ENCODE peak calls at places on chromosomes 11 and 22, in seven cellular contexts. D, U, S, L, C, N and Z are unnamed samples.

GRCh38 chr11:45245237-45246045 is 40.7 kb downstream of the SYT13 start:
- DNase-seq in S (no peak), D (no peak), L (no peak), N (no peak), C (no peak), U (no peak), Z (no peak)

GRCh38 chr11:64100345-64100744 is 64.6 kb downstream of the FLRT1 start:
- DNase-seq in L (no peak), U (no peak), N (no peak), D (no peak), C (peak), S (no peak), Z (no peak)

GRCh38 chr11:61574611-61575010 is 6.3 kb downstream of the SYT7 start:
- DNase-seq in S (no peak), C (no peak), D (no peak), L (no peak), N (no peak), U (no peak), Z (no peak)

GRCh38 chr11:44944181-44944852 is 6.4 kb downstream of the TP53I11 start:
- DNase-seq in D (no peak), N (peak), S (no peak), L (no peak), U (no peak), C (no peak), Z (no peak)

GRCh38 chr11:65493367-65494176 is 5.3 kb upstream of the MALAT1 start:
- DNase-seq in D (peak), L (peak), C (no peak), S (peak), U (peak), N (peak), Z (peak)

GRCh38 chr11:66915866-66916265 is 42.3 kb downstream of the PC start:
- DNase-seq in U (no peak), C (no peak), D (no peak), N (no peak), L (peak), S (no peak), Z (no peak)

GRCh38 chr22:44218071-44218470 is 37.3 kb downstream of the PARVG start:
- DNase-seq in C (no peak), N (no peak), S (no peak), D (no peak), U (no peak), L (no peak), Z (no peak)

GRCh38 chr11:36492724-36493304 is 17.3 kb downstream of the TRAF6 start:
- DNase-seq in C (peak), S (peak), N (no peak), U (no peak), L (peak), D (no peak), Z (peak)

GRCh38 chr11:15148181-15148580 is 33.5 kb downstream of the INSC start:
- DNase-seq in L (peak), C (no peak), S (peak), U (no peak), D (peak), N (no peak), Z (no peak)

GRCh38 chr11:121334973-121335711 is 42.6 kb downstream of the SC5D start:
- DNase-seq in D (no peak), U (no peak), N (no peak), C (peak), L (no peak), S (peak), Z (peak)

GRCh38 chr11:125944350-125945010 is 1.4 kb upstream of the VSIG10L2 start:
- DNase-seq in N (no peak), L (no peak), D (no peak), C (no peak), S (no peak), U (no peak), Z (no peak)

GRCh38 chr11:78715639-78716311 is 141.1 kb upstream of the NARS2 start:
- DNase-seq in U (peak), D (peak), N (no peak), C (peak), L (peak), S (peak), Z (peak)

GRCh38 chr11:115334932-115335788 is 169.1 kb downstream of the CADM1 start:
- DNase-seq in N (no peak), L (peak), D (no peak), S (peak), C (peak), U (no peak), Z (peak)

GRCh38 chr11:115502636-115503082 is 1.6 kb downstream of the CADM1 start:
- DNase-seq in D (no peak), L (no peak), U (no peak), S (peak), N (peak), C (no peak), Z (no peak)

GRCh38 chr11:73218106-73218829 is at the start of gene P2RY2:
- DNase-seq in U (peak), D (no peak), C (no peak), N (peak), L (no peak), S (peak), Z (peak)

GRCh38 chr11:17743026-17743807 is 8.6 kb downstream of the KCNC1 start:
- DNase-seq in S (no peak), C (no peak), U (no peak), L (no peak), N (peak), D (no peak), Z (no peak)

GRCh38 chr22:22037740-22038139 is 55.2 kb upstream of the TOP3B start:
- DNase-seq in D (no peak), S (peak), U (no peak), N (no peak), C (no peak), L (peak), Z (peak)

GRCh38 chr11:93474122-93474521 is 69.1 kb downstream of the SMCO4 start:
- DNase-seq in L (no peak), S (no peak), D (no peak), C (no peak), U (no peak), N (no peak), Z (no peak)

GRCh38 chr22:42922374-42923177 is 65.5 kb upstream of the ARFGAP3 start:
- DNase-seq in L (no peak), C (no peak), N (no peak), S (no peak), D (no peak), U (no peak), Z (no peak)

GRCh38 chr11:66619080-66619554 is 2.7 kb downstream of the RBM14 start:
- DNase-seq in N (no peak), S (peak), C (no peak), U (no peak), L (peak), D (no peak), Z (peak)

GRCh38 chr11:42066113-42066512 is 606.7 kb upstream of the LRRC4C start:
- DNase-seq in U (peak), C (no peak), D (no peak), N (peak), S (peak), L (no peak), Z (no peak)

GRCh38 chr22:29768052-29768680 is 997 bp downstream of the UQCR10 start:
- DNase-seq in C (no peak), D (no peak), L (no peak), S (peak), U (no peak), N (no peak), Z (peak)

GRCh38 chr11:66641834-66642233 is 3.3 kb downstream of the RBM4 start:
- DNase-seq in L (no peak), U (no peak), S (peak), N (no peak), D (no peak), C (no peak), Z (no peak)

GRCh38 chr22:22619765-22620414 is 24.5 kb upstream of the GGTLC2 start:
- DNase-seq in D (no peak), N (no peak), C (no peak), U (no peak), L (no peak), S (no peak), Z (no peak)

GRCh38 chr11:122922893-122923292 is 40.3 kb downstream of the JHY start:
- DNase-seq in S (no peak), C (no peak), L (no peak), D (no peak), N (no peak), U (no peak), Z (no peak)

GRCh38 chr11:119741369-119742262 is 12.6 kb upstream of the NECTIN1 start:
- DNase-seq in C (peak), L (no peak), D (no peak), S (peak), N (peak), U (peak), Z (no peak)

GRCh38 chr11:697028-697491 is 1.4 kb downstream of the TMEM80 start:
- DNase-seq in U (no peak), L (peak), N (no peak), S (peak), D (peak), C (peak), Z (peak)

GRCh38 chr11:118311518-118311917 is 7.0 kb downstream of the CD3E start:
- DNase-seq in N (no peak), D (no peak), U (no peak), S (no peak), C (peak), L (no peak), Z (no peak)

GRCh38 chr22:45997077-45997774 is 20.3 kb upstream of the WNT7B start:
- DNase-seq in S (peak), D (peak), U (peak), N (peak), C (peak), L (peak), Z (peak)

GRCh38 chr22:19868333-19868732 is 13.7 kb upstream of the GNB1L start:
- DNase-seq in N (peak), U (no peak), D (no peak), S (no peak), C (no peak), L (no peak), Z (no peak)

GRCh38 chr11:107590460-107591097 is 368 bp upstream of the ELMOD1 start:
- DNase-seq in U (no peak), L (no peak), D (no peak), C (no peak), N (no peak), S (peak), Z (peak)

GRCh38 chr11:107591098-107591445 is at the start of gene ELMOD1:
- DNase-seq in U (peak), D (no peak), S (peak), C (no peak), N (peak), L (peak), Z (peak)

GRCh38 chr11:107592813-107593212 is 1.9 kb downstream of the ELMOD1 start:
- DNase-seq in L (peak), N (no peak), C (no peak), S (peak), D (no peak), U (no peak), Z (no peak)

GRCh38 chr11:107591446-107592236 is 694 bp downstream of the ELMOD1 start:
- DNase-seq in N (peak), L (peak), U (peak), S (peak), D (no peak), C (no peak), Z (no peak)

DNA sequence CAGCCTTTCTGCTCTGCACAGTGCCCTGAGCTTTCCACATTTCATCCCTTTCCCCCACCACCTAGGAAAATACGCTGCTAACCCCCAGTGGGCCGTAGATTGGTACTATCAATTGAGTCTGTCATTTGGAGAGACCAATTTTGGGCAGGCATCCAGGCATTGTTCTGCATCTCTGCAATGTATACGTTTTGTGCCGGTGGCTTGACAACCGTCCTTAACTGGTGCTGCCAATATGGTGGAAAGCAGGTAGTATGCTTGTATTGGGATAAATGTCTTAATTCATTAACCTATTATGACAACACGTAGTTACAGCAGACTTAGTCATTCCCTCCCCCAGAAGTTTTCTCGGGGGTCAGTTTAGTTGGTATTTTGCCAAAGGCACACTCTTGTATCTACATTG is 1.3 kb downstream of the ELMOD1 start:
- DNase-seq in D (no peak), U (no peak), S (no peak), C (no peak), N (no peak), L (no peak), Z (no peak)
- H3K4me3 ChIP-seq in D (peak), U (peak), S (peak), C (no peak), N (peak), L (no peak), Z (peak)

DNA sequence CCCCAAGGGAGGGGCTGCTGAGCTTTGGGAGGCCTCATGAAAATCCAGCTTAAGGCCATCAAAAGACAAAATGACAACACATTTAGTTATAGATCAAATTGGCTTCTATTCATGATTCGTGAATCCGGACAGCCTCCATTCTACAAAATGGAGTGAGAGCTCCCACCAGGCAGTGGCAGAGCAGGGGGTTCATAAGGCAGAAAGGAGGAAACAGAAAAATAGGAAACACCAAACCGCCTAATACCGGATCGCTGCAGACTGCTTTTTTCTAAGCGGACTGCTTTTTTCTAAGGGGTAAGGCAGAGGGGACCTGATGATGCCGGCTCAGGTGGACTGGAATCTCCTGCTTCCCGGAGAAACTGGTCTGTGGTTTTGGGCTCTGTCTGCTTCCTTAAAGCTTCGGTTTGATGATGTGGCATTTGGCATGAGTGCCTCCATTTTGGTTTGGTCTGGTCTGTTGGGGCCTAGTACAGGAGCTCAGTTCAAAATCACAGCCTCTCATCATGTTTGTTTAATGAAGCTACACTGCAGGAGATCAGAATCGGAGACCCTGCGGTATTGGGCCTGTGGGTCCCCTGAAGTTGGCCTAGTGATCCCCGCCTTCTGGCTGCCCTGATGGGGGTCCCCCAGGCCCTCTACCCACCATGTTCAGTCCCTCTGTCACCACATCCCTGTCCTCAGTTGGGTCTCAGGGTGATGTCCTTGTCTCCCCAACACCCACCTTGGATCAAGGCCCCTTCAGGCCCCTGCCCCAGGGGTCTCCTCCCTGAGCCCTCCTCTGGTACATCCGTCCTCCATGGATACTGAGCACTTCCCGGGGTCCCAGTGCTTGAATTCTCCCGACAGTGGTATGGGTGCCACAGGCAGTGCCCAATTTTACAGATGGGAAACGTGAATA is 1.2 kb downstream of the ALDH3B1 start:
- DNase-seq in L (no peak), S (no peak), U (peak), D (no peak), N (no peak), C (no peak), Z (no peak)
- H3K4me3 ChIP-seq in L (peak), S (peak), U (no peak), D (peak), N (peak), C (no peak), Z (peak)

GRCh38 chr11:2367266-2368160 is 9.6 kb upstream of the CD81 start:
- DNase-seq in S (no peak), D (no peak), U (no peak), C (no peak), N (peak), L (no peak), Z (no peak)
- H3K4me3 ChIP-seq in S (no peak), D (no peak), U (no peak), C (no peak), N (no peak), L (no peak), Z (no peak)

GRCh38 chr22:37273846-37274225 is 8.5 kb upstream of the CYTH4 start:
- DNase-seq in S (no peak), L (no peak), C (no peak), D (no peak), N (no peak), U (no peak), Z (no peak)
- H3K4me3 ChIP-seq in S (no peak), L (no peak), C (peak), D (no peak), N (no peak), U (no peak), Z (no peak)

GRCh38 chr11:7250166-7250565 is 1.5 kb upstream of the SYT9 start:
- DNase-seq in S (no peak), D (no peak), L (no peak), C (no peak), N (no peak), U (no peak), Z (no peak)

GRCh38 chr11:7254731-7255291 is 3.1 kb downstream of the SYT9 start:
- DNase-seq in S (no peak), N (no peak), U (no peak), L (no peak), C (no peak), D (no peak), Z (no peak)

GRCh38 chr11:7252683-7253213 is 1.0 kb downstream of the SYT9 start:
- DNase-seq in U (peak), N (peak), D (no peak), L (no peak), S (no peak), C (no peak), Z (no peak)

GRCh38 chr11:7251487-7251835 is 243 bp upstream of the SYT9 start:
- DNase-seq in N (no peak), D (no peak), L (no peak), U (no peak), S (no peak), C (no peak), Z (no peak)

GRCh38 chr11:7251836-7252682 is at the start of gene SYT9:
- DNase-seq in N (peak), C (no peak), L (peak), D (no peak), S (peak), U (peak), Z (peak)
- H3K4me3 ChIP-seq in N (peak), C (no peak), L (peak), D (peak), S (peak), U (peak), Z (peak)

GRCh38 chr11:116786360-116786759 is 1.5 kb downstream of the ZPR1 start:
- DNase-seq in C (no peak), S (no peak), L (no peak), N (no peak), U (no peak), D (no peak), Z (no peak)
- H3K4me3 ChIP-seq in C (peak), S (peak), L (no peak), N (peak), U (no peak), D (no peak), Z (no peak)

DNA sequence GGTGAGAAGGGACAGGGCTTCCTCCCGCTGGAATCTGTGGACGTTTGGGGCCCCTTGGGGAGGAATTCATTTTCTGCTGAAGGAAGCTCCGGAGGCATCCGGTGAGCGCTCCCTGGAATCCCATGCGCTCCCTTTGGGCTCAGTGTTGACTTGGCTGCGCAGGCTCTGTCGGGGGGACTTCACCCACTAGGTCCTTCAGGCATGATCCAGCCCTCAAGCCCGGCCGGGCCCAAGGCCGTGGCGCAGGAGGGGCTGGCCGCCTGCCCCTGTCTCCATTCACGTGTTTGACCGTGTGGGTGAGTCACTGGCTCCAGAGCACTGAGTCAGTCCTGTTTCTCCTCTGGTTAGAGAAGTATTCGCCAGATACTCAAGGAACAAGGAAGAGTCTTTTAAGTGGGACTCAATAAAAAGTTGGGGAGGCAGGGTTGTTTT is 1.4 kb downstream of the CTTN start:
- DNase-seq in S (peak), N (peak), L (peak), D (peak), U (peak), C (no peak), Z (peak)
- H3K4me3 ChIP-seq in S (peak), N (peak), L (peak), D (peak), U (peak), C (no peak), Z (peak)

GRCh38 chr22:36726007-36726380 is 22.4 kb upstream of the CACNG2 start:
- DNase-seq in C (no peak), D (no peak), U (no peak), S (no peak), N (no peak), L (no peak), Z (no peak)

GRCh38 chr22:36729321-36729720 is 25.8 kb upstream of the CACNG2 start:
- DNase-seq in L (no peak), U (no peak), N (no peak), C (no peak), D (no peak), S (no peak), Z (no peak)

GRCh38 chr22:36727110-36727509 is 23.6 kb upstream of the CACNG2 start:
- DNase-seq in L (no peak), D (no peak), N (no peak), S (no peak), U (no peak), C (no peak), Z (no peak)

GRCh38 chr22:36728505-36728904 is 25.0 kb upstream of the CACNG2 start:
- DNase-seq in C (no peak), L (no peak), N (no peak), D (no peak), U (no peak), S (no peak), Z (no peak)

GRCh38 chr22:36727927-36728488 is 24.5 kb upstream of the CACNG2 start:
- DNase-seq in D (no peak), C (no peak), S (no peak), U (no peak), N (no peak), L (no peak), Z (no peak)
- H3K4me3 ChIP-seq in D (no peak), C (no peak), S (no peak), U (no peak), N (no peak), L (no peak), Z (no peak)

GRCh38 chr11:86247608-86248007 is 3.1 kb downstream of the EED start:
- DNase-seq in L (no peak), U (no peak), S (no peak), D (no peak), N (no peak), C (no peak), Z (no peak)
- H3K4me3 ChIP-seq in L (no peak), U (no peak), S (no peak), D (no peak), N (no peak), C (peak), Z (no peak)

GRCh38 chr11:111736621-111737055 is 29.6 kb downstream of the PPP2R1B start:
- DNase-seq in S (peak), L (no peak), C (no peak), D (no peak), U (no peak), N (no peak), Z (no peak)

GRCh38 chr11:111734383-111735261 is 31.6 kb downstream of the PPP2R1B start:
- DNase-seq in N (no peak), S (peak), D (no peak), C (no peak), U (no peak), L (peak), Z (no peak)

GRCh38 chr11:111736191-111736590 is 30.0 kb downstream of the PPP2R1B start:
- DNase-seq in C (no peak), L (no peak), N (no peak), S (peak), U (peak), D (peak), Z (peak)

GRCh38 chr11:111733655-111734088 is 32.5 kb downstream of the PPP2R1B start:
- DNase-seq in L (peak), C (no peak), U (peak), S (peak), D (no peak), N (peak), Z (peak)

GRCh38 chr11:111735262-111736116 is 30.7 kb downstream of the PPP2R1B start:
- DNase-seq in C (no peak), D (peak), N (peak), L (peak), S (peak), U (peak), Z (peak)
- H3K4me3 ChIP-seq in C (no peak), D (peak), N (peak), L (peak), S (peak), U (peak), Z (peak)